ENCODE peak calls at places on chromosomes 16 and 17, in six cellular contexts. D, G, J, C, W and B are unnamed samples.

GRCh38 chr17:2090804-2091534 is 36.1 kb downstream of the HIC1 start:
- DNase-seq in D (no peak), G (peak; percentile 92), J (peak; percentile 74), C (no peak), W (peak; percentile 94), B (peak; percentile 76)

GRCh38 chr17:73068322-73069153 is 23.9 kb downstream of the SLC39A11 start:
- DNase-seq in D (no peak), G (peak; percentile 56), J (peak; percentile 78), C (no peak), W (peak; percentile 70), B (peak; percentile 83)

GRCh38 chr17:49473900-49474751 is 21.0 kb upstream of the NGFR start:
- DNase-seq in D (no peak), G (no peak), J (no peak), C (no peak), W (no peak), B (no peak)

GRCh38 chr17:37743612-37743874 is 1.3 kb downstream of the HNF1B start:
- DNase-seq in D (no peak), G (no peak), J (no peak), C (no peak), W (no peak), B (no peak)

GRCh38 chr17:42900460-42901331 is at the start of gene G6PC1:
- DNase-seq in D (no peak), G (no peak), J (no peak), C (no peak), W (no peak), B (no peak)

GRCh38 chr17:34412965-34413441 is 50.0 kb upstream of the CCL1 start:
- DNase-seq in D (no peak), G (peak; percentile 25), J (peak; percentile 3), C (no peak), W (peak; percentile 25), B (no peak)

GRCh38 chr17:33012522-33013033 is 20.9 kb downstream of the SPACA3 start:
- DNase-seq in D (no peak), G (peak; percentile 78), J (peak; percentile 92), C (no peak), W (peak; percentile 77), B (peak; percentile 89)

GRCh38 chr16:85213926-85214294 is 101.6 kb upstream of the CIBAR2 start:
- DNase-seq in D (no peak), G (no peak), J (no peak), C (no peak), W (no peak), B (no peak)

GRCh38 chr16:2798723-2799204 is 494 bp downstream of the PRSS41 start:
- DNase-seq in D (no peak), G (no peak), J (no peak), C (no peak), W (no peak), B (no peak)

GRCh38 chr17:64066709-64067108 is 46.3 kb upstream of the ICAM2 start:
- DNase-seq in D (no peak), G (no peak), J (no peak), C (no peak), W (no peak), B (no peak)

GRCh38 chr16:14062261-14062660 is 8.9 kb upstream of the MRTFB start:
- DNase-seq in D (no peak), G (no peak), J (no peak), C (no peak), W (no peak), B (no peak)

GRCh38 chr17:65833214-65833613 is 271.8 kb upstream of the AXIN2 start:
- DNase-seq in D (no peak), G (no peak), J (no peak), C (no peak), W (no peak), B (no peak)

GRCh38 chr16:11621920-11622651 is 35.4 kb upstream of the LITAF start:
- DNase-seq in D (no peak), G (no peak), J (no peak), C (peak; percentile 34), W (no peak), B (peak; percentile 25)

GRCh38 chr16:30349695-30350094 is 5.4 kb downstream of the CD2BP2 start:
- DNase-seq in D (no peak), G (no peak), J (no peak), C (no peak), W (no peak), B (no peak)

GRCh38 chr17:8326591-8327583 is 12.8 kb upstream of the ODF4 start:
- DNase-seq in D (no peak), G (no peak), J (peak; percentile 17), C (no peak), W (peak; percentile 45), B (no peak)

GRCh38 chr16:75702247-75702646 is 986 bp upstream of the DUXB start:
- DNase-seq in D (no peak), G (no peak), J (peak; percentile 60), C (no peak), W (no peak), B (no peak)

GRCh38 chr16:50467943-50468748 is 80.0 kb upstream of the NKD1 start:
- DNase-seq in D (no peak), G (no peak), J (no peak), C (no peak), W (no peak), B (no peak)